ENCODE peak calls at places on chromosomes 2 and 18, in five cellular contexts. One of them, this sample, is unnamed.

GRCh38 chr18:12883003-12883683 is 894 bp downstream of the PTPN2 start:
- DNase-seq in psoas muscle: no peak
- DNase-seq in dorsolateral prefrontal cortex: no peak
- DNase-seq in AG09309: no peak
- DNase-seq in H9: no peak
- DNase-seq in this sample: no peak

GRCh38 chr2:30259827-30260679 is 28.7 kb downstream of the LBH start:
- DNase-seq in psoas muscle: no peak
- DNase-seq in dorsolateral prefrontal cortex: no peak
- DNase-seq in AG09309: no peak
- DNase-seq in H9: no peak
- DNase-seq in this sample: no peak

GRCh38 chr2:1907283-1907682 is 163.0 kb upstream of the PXDN start:
- DNase-seq in psoas muscle: no peak
- DNase-seq in dorsolateral prefrontal cortex: no peak
- DNase-seq in AG09309: no peak
- DNase-seq in H9: no peak
- DNase-seq in this sample: no peak

GRCh38 chr2:136005462-136006205 is 20.2 kb upstream of the DARS1 start:
- DNase-seq in psoas muscle: no peak
- DNase-seq in dorsolateral prefrontal cortex: no peak
- DNase-seq in AG09309: no peak
- DNase-seq in H9: no peak
- DNase-seq in this sample: no peak

GRCh38 chr18:59627414-59627813 is 69.8 kb downstream of the CCBE1 start:
- DNase-seq in psoas muscle: no peak
- DNase-seq in dorsolateral prefrontal cortex: no peak
- DNase-seq in AG09309: no peak
- DNase-seq in H9: no peak
- DNase-seq in this sample: no peak

GRCh38 chr2:238646281-238646680 is 201.6 kb upstream of the TWIST2 start:
- DNase-seq in psoas muscle: no peak
- DNase-seq in dorsolateral prefrontal cortex: no peak
- DNase-seq in AG09309: no peak
- DNase-seq in H9: no peak
- DNase-seq in this sample: no peak

GRCh38 chr2:46430413-46430812 is 49.0 kb upstream of the TMEM247 start:
- DNase-seq in psoas muscle: no peak
- DNase-seq in dorsolateral prefrontal cortex: no peak
- DNase-seq in AG09309: no peak
- DNase-seq in H9: no peak
- DNase-seq in this sample: no peak

GRCh38 chr18:63161032-63161727 is 158.4 kb downstream of the BCL2 start:
- DNase-seq in psoas muscle: no peak
- DNase-seq in dorsolateral prefrontal cortex: no peak
- DNase-seq in AG09309: no peak
- DNase-seq in H9: no peak
- DNase-seq in this sample: no peak

GRCh38 chr18:12305930-12306629 is 2.0 kb upstream of the TUBB6 start:
- DNase-seq in psoas muscle: no peak
- DNase-seq in dorsolateral prefrontal cortex: no peak
- DNase-seq in AG09309: no peak
- DNase-seq in H9: peak
- DNase-seq in this sample: no peak

GRCh38 chr2:40123746-40124145 is 328.1 kb downstream of the SLC8A1 start:
- DNase-seq in psoas muscle: no peak
- DNase-seq in dorsolateral prefrontal cortex: no peak
- DNase-seq in AG09309: no peak
- DNase-seq in H9: no peak
- DNase-seq in this sample: no peak

GRCh38 chr2:136693966-136694365 is 71.4 kb upstream of the THSD7B start:
- DNase-seq in psoas muscle: no peak
- DNase-seq in dorsolateral prefrontal cortex: no peak
- DNase-seq in AG09309: no peak
- DNase-seq in H9: peak
- DNase-seq in this sample: no peak

GRCh38 chr2:43462866-43463641 is 132.8 kb downstream of the THADA start:
- DNase-seq in psoas muscle: no peak
- DNase-seq in dorsolateral prefrontal cortex: no peak
- DNase-seq in AG09309: no peak
- DNase-seq in H9: no peak
- DNase-seq in this sample: no peak

GRCh38 chr2:17506736-17507616 is 11.3 kb downstream of the RAD51AP2 start:
- DNase-seq in psoas muscle: no peak
- DNase-seq in dorsolateral prefrontal cortex: no peak
- DNase-seq in AG09309: no peak
- DNase-seq in H9: no peak
- DNase-seq in this sample: no peak

GRCh38 chr18:70321616-70322015 is 32.8 kb downstream of the SOCS6 start:
- DNase-seq in psoas muscle: no peak
- DNase-seq in dorsolateral prefrontal cortex: no peak
- DNase-seq in AG09309: no peak
- DNase-seq in H9: no peak
- DNase-seq in this sample: no peak

GRCh38 chr18:13138822-13139139 is 79.8 kb upstream of the LDLRAD4 start:
- DNase-seq in psoas muscle: no peak
- DNase-seq in dorsolateral prefrontal cortex: no peak
- DNase-seq in AG09309: no peak
- DNase-seq in H9: no peak
- DNase-seq in this sample: no peak

GRCh38 chr2:7844414-7844961 is 837.4 kb upstream of the ID2 start:
- DNase-seq in psoas muscle: no peak
- DNase-seq in dorsolateral prefrontal cortex: no peak
- DNase-seq in AG09309: no peak
- DNase-seq in H9: no peak
- DNase-seq in this sample: no peak

GRCh38 chr2:221153226-221153625 is 418.9 kb downstream of the EPHA4 start:
- DNase-seq in psoas muscle: no peak
- DNase-seq in dorsolateral prefrontal cortex: no peak
- DNase-seq in AG09309: no peak
- DNase-seq in H9: no peak
- DNase-seq in this sample: no peak

GRCh38 chr18:49021433-49022129 is 70.8 kb upstream of the SMAD7 start:
- DNase-seq in psoas muscle: peak
- DNase-seq in dorsolateral prefrontal cortex: peak
- DNase-seq in AG09309: no peak
- DNase-seq in H9: peak
- DNase-seq in this sample: peak

GRCh38 chr2:45578056-45578843 is 32.8 kb downstream of the SRBD1 start:
- DNase-seq in psoas muscle: no peak
- DNase-seq in dorsolateral prefrontal cortex: no peak
- DNase-seq in AG09309: no peak
- DNase-seq in H9: peak
- DNase-seq in this sample: no peak

GRCh38 chr2:26614205-26615128 is 26.7 kb downstream of the CIB4 start:
- DNase-seq in psoas muscle: no peak
- DNase-seq in dorsolateral prefrontal cortex: no peak
- DNase-seq in AG09309: no peak
- DNase-seq in H9: no peak
- DNase-seq in this sample: peak

GRCh38 chr2:219509780-219510511 is 4.3 kb upstream of the ASIC4 start:
- DNase-seq in psoas muscle: peak
- DNase-seq in dorsolateral prefrontal cortex: peak
- DNase-seq in AG09309: no peak
- DNase-seq in H9: peak
- DNase-seq in this sample: peak

GRCh38 chr18:902179-902718 is 2.4 kb upstream of the ADCYAP1 start:
- DNase-seq in psoas muscle: no peak
- DNase-seq in dorsolateral prefrontal cortex: no peak
- DNase-seq in AG09309: no peak
- DNase-seq in H9: no peak
- DNase-seq in this sample: no peak

GRCh38 chr2:100781523-100782375 is 38.2 kb upstream of the NPAS2 start:
- DNase-seq in psoas muscle: no peak
- DNase-seq in dorsolateral prefrontal cortex: no peak
- DNase-seq in AG09309: no peak
- DNase-seq in H9: no peak
- DNase-seq in this sample: no peak

GRCh38 chr18:9735879-9736278 is 27.8 kb downstream of the RAB31 start:
- DNase-seq in psoas muscle: no peak
- DNase-seq in dorsolateral prefrontal cortex: no peak
- DNase-seq in AG09309: no peak
- DNase-seq in H9: no peak
- DNase-seq in this sample: no peak

DNA sequence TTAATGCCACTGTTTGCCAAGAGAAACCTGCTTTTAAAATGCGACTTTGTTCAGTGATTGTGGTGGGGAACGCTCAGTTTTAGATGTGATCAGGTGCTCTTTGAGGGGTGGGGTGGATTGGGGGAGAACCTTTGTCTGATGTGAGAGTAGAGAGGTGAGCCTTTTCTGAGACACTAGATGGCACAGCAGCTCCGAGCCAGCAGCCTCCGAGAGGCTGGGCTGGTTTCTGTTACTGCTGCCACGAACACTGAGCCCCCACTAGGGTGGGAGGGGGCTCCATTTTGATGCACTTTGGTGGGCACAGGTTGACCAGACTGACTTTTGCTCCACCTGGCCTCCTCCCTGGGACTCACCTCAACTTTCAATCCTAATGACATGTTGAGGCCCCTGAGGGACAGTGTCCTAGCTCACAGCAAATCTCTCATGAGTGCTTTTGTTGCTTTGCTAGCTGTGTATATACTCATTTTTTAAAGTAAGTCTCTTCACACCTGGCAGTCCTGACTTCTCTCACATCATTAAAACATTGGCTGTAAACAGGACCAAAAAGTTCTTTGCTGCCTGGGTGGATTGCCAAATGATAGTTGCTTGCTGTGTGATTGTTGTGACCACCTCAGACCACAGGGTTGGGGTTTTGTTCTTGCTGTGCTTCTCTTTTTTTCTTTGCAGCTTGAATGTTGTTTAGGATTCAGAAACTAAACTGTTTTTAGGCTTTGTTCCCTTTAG is 98.2 kb upstream of the MAP3K20 start:
- DNase-seq in psoas muscle: no peak
- DNase-seq in dorsolateral prefrontal cortex: no peak
- DNase-seq in AG09309: no peak
- DNase-seq in H9: peak
- DNase-seq in this sample: no peak
- TF ChIP-seq CTCF in psoas muscle: peak
- TF ChIP-seq CTCF in dorsolateral prefrontal cortex: no peak
- TF ChIP-seq CTCF in AG09309: no peak
- TF ChIP-seq CTCF in H9: peak
- TF ChIP-seq CTCF in this sample: no peak

GRCh38 chr2:109457811-109458210 is 156.0 kb downstream of the SEPTIN10 start:
- DNase-seq in psoas muscle: no peak
- DNase-seq in dorsolateral prefrontal cortex: no peak
- DNase-seq in AG09309: no peak
- DNase-seq in H9: no peak
- DNase-seq in this sample: no peak
- TF ChIP-seq CTCF in psoas muscle: no peak
- TF ChIP-seq CTCF in dorsolateral prefrontal cortex: no peak
- TF ChIP-seq CTCF in AG09309: no peak
- TF ChIP-seq CTCF in H9: peak
- TF ChIP-seq CTCF in this sample: peak

DNA sequence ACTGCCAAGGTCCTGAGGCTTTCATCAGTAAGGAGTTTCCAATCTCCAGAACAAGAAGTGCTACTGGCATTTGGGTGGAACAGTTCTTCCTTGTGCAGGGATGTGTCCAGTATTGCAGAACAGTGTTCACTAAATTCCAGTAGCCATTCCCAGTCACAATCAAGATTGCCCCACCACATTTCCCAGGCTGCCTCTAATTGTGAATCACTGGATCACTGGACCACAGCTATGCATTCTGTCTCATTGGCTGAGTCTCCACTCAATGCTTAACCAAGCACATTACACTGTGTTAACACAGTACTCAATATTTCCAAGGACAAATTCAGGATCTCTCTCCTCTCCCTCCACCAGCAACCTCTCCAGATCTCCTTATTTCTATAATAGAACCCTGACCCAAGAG is 160.2 kb upstream of the CCDC150 start:
- DNase-seq in psoas muscle: no peak
- DNase-seq in dorsolateral prefrontal cortex: no peak
- DNase-seq in AG09309: peak
- DNase-seq in H9: no peak
- DNase-seq in this sample: no peak
- TF ChIP-seq CTCF in psoas muscle: no peak
- TF ChIP-seq CTCF in dorsolateral prefrontal cortex: no peak
- TF ChIP-seq CTCF in AG09309: no peak
- TF ChIP-seq CTCF in H9: no peak
- TF ChIP-seq CTCF in this sample: no peak

GRCh38 chr18:45441110-45441842 is 174.0 kb upstream of the SLC14A2 start:
- DNase-seq in psoas muscle: no peak
- DNase-seq in dorsolateral prefrontal cortex: no peak
- DNase-seq in AG09309: no peak
- DNase-seq in H9: no peak
- DNase-seq in this sample: no peak
- TF ChIP-seq CTCF in psoas muscle: peak
- TF ChIP-seq CTCF in dorsolateral prefrontal cortex: peak
- TF ChIP-seq CTCF in AG09309: peak
- TF ChIP-seq CTCF in H9: peak
- TF ChIP-seq CTCF in this sample: peak

DNA sequence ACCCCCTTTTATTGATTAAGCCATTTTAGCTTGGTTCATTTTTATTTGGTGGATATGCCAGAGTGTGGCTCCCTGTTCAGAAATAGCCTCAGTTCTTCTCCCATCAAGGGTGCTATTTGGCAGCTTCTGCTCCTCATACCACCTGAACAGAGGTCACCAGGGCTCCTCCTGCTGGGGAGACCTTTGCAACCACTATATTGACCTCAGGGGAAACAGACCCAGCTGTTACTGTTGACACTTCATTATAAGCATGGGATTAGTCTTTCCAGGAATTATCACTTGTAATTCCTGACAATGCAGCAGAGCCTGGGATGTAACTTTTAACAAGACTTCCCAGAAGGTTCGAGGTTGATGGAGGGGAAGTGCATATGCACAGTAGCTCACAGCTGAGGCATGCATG is 239.3 kb upstream of the SPRED2 start:
- DNase-seq in psoas muscle: no peak
- DNase-seq in dorsolateral prefrontal cortex: no peak
- DNase-seq in AG09309: no peak
- DNase-seq in H9: no peak
- DNase-seq in this sample: no peak
- TF ChIP-seq CTCF in psoas muscle: no peak
- TF ChIP-seq CTCF in dorsolateral prefrontal cortex: no peak
- TF ChIP-seq CTCF in AG09309: no peak
- TF ChIP-seq CTCF in H9: peak
- TF ChIP-seq CTCF in this sample: peak

GRCh38 chr2:88097891-88098557 is 29.8 kb downstream of the FABP1 start:
- DNase-seq in psoas muscle: no peak
- DNase-seq in dorsolateral prefrontal cortex: no peak
- DNase-seq in AG09309: no peak
- DNase-seq in H9: no peak
- DNase-seq in this sample: no peak
- TF ChIP-seq CTCF in psoas muscle: no peak
- TF ChIP-seq CTCF in dorsolateral prefrontal cortex: no peak
- TF ChIP-seq CTCF in AG09309: no peak
- TF ChIP-seq CTCF in H9: no peak
- TF ChIP-seq CTCF in this sample: no peak